ENCODE peak calls at places on chromosomes 1 and 21, in eight cellular contexts. B is lower lobe of right lung; A is CD8-positive, alpha-beta T cell; L is tibial nerve; U is psoas muscle; K is mesenchymal stem cell; R is tibial artery; O is fibroblast of lung. E is an unnamed sample.

GRCh38 chr1:23529146-23530088 is 1.6 kb downstream of the E2F2 start:
- DNase-seq in B (no peak), A (no peak), L (no peak), U (no peak), K (no peak), R (no peak), O (no peak), E (no peak)

GRCh38 chr1:42684139-42684538 is 1.9 kb downstream of the YBX1 start:
- DNase-seq in B (no peak), A (no peak), L (no peak), U (no peak), K (peak; percentile 36), R (no peak), O (peak; percentile 11), E (peak; percentile 22)

GRCh38 chr1:100188617-100189016 is 10.6 kb upstream of the LRRC39 start:
- DNase-seq in B (no peak), A (no peak), L (no peak), U (no peak), K (peak; percentile 31), R (no peak), O (peak; percentile 81), E (peak; percentile 85)

GRCh38 chr1:32780628-32781267 is 36.4 kb downstream of the YARS1 start:
- DNase-seq in B (no peak), A (no peak), L (no peak), U (no peak), K (no peak), R (no peak), O (no peak), E (no peak)

GRCh38 chr1:219159946-219160645 is 13.6 kb upstream of the LYPLAL1 start:
- DNase-seq in B (no peak), A (no peak), L (no peak), U (no peak), K (no peak), R (no peak), O (peak; percentile 20), E (no peak)

GRCh38 chr1:157450106-157450505 is 102.2 kb downstream of the FCRL5 start:
- DNase-seq in B (no peak), A (no peak), L (no peak), U (no peak), K (no peak), R (no peak), O (no peak), E (no peak)

GRCh38 chr1:21262282-21263051 is 27.8 kb downstream of the ECE1 start:
- DNase-seq in B (no peak), A (no peak), L (peak; percentile 78), U (peak; percentile 84), K (peak; percentile 99), R (peak; percentile 97), O (peak; percentile 96), E (peak; percentile 78)

GRCh38 chr1:87927391-87928073 is 598.9 kb downstream of the LMO4 start:
- DNase-seq in B (no peak), A (no peak), L (no peak), U (no peak), K (no peak), R (no peak), O (no peak), E (no peak)

GRCh38 chr1:100921110-100921706 is 25.3 kb downstream of the SLC30A7 start:
- DNase-seq in B (no peak), A (no peak), L (peak; percentile 61), U (no peak), K (peak; percentile 70), R (no peak), O (peak; percentile 79), E (peak; percentile 90)

GRCh38 chr1:218526198-218526580 is 181.1 kb downstream of the TGFB2 start:
- DNase-seq in B (no peak), A (no peak), L (no peak), U (no peak), K (no peak), R (no peak), O (no peak), E (no peak)

DNA sequence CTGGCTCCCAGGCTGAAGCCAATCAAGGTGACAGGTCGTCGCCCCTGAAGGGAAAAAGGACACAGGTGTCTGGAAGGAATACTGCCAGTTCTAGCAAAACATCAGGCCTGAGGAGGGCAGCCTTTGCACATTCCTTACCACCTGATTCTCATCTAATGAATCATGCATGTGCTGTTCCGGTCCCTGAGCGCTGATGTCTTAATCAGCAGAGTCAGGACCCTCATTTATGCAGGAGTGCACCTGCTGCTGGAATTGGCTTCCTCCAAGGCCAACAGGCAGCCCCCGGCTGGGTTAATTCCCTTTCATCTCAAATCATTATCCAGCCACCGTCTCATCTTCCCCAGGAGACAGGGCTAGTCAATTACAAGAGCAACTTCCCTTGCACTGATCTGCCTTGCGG is 62.3 kb downstream of the TMCO4 start:
- DNase-seq in B (no peak), A (no peak), L (no peak), U (no peak), K (no peak), R (no peak), O (no peak), E (peak; percentile 16)
- H3K4me3 ChIP-seq in B (no peak overlapping the region), A (no peak overlapping the region), L (no peak overlapping the region), U (no peak overlapping the region), K (no peak overlapping the region), R (no peak overlapping the region), O (no peak overlapping the region), E (no peak overlapping the region)

GRCh38 chr1:246709196-246709595 is 15.0 kb upstream of the SCCPDH start:
- DNase-seq in B (no peak), A (no peak), L (no peak), U (no peak), K (no peak), R (no peak), O (no peak), E (no peak)

GRCh38 chr1:246709845-246710244 is 14.4 kb upstream of the SCCPDH start:
- DNase-seq in B (no peak), A (no peak), L (no peak), U (no peak), K (no peak), R (no peak), O (no peak), E (no peak)

GRCh38 chr1:246708166-246708565 is 16.0 kb upstream of the SCCPDH start:
- DNase-seq in B (no peak), A (no peak), L (no peak), U (no peak), K (no peak), R (no peak), O (no peak), E (peak; percentile 25)

GRCh38 chr1:246711548-246712003 is 12.6 kb upstream of the SCCPDH start:
- DNase-seq in B (no peak), A (no peak), L (no peak), U (no peak), K (no peak), R (no peak), O (no peak), E (no peak)
- H3K9me3 ChIP-seq in B (no peaks in the 10 kb centered on the region), A (no peaks in the 10 kb centered on the region), L (no peaks in the 10 kb centered on the region), U (no peaks in the 10 kb centered on the region), K (no peaks in the 10 kb centered on the region), R (no peaks in the 10 kb centered on the region), O (no peaks in the 10 kb centered on the region), E (no peaks in the 10 kb centered on the region)

DNA sequence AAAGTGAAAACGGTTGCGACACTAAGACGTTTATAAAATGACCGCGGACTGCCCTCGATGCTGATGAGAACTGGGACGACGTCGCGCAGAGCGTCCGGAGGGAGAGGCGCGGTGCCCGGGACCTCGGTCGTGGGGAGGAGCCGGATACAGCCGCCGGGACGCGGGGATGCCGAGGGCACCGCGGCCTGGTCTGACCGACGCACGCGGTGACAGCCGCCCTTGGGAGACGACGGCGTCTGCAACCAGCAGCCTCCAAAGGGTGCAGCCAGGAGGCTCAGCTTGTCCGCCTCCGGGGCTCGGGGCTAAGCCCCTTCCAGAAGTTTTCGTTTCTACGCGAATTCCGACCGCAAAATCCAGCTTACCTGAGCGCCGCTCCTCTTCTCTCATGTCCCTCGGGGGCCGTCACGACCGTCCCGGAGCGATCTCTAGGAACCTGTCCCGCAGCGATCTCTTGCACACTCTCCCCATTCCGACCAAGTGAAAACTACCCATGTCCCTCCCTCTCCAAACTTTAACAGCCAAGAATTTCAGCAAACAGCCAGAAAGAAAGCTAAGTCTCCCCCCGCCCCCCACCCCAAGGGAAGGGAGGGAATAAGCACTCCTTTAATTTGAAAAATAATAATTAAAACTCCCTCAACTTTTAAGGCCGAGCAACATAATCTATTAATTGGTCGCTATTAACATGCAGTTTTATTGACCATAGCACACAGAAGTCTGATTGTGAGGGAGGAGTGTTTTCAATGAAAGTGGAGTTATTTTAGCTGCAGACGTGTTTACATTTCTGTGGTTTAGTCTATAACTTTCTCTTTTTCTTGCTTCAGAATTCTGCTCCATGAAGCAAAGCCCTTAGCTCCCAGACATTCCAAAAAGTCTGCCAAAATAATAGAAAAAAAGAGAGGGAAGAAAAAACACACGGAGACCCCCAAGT is 144.2 kb upstream of the ETS2 start:
- DNase-seq in B (peak; percentile 55), A (no peak), L (no peak), U (peak; percentile 18), K (peak; percentile 83), R (peak; percentile 80), O (peak; percentile 80), E (peak; percentile 85)
- H3K27me3 ChIP-seq in B (peaks cover 47% of the 10 kb centered on the region), A (peaks cover 9% of the 10 kb centered on the region), L (no peaks in the 10 kb centered on the region), U (peaks cover 13% of the 10 kb centered on the region), K (peaks cover 38% of the 10 kb centered on the region), R (no peaks in the 10 kb centered on the region), O (peaks cover 70% of the 10 kb centered on the region), E (peaks cover 27% of the 10 kb centered on the region)

GRCh38 chr1:17520041-17520440 is 19.5 kb upstream of the ARHGEF10L start:
- DNase-seq in B (peak; percentile 51), A (no peak), L (no peak), U (no peak), K (no peak), R (no peak), O (no peak), E (no peak)
- H3K4me3 ChIP-seq in B (no peak overlapping the region), A (no peak overlapping the region), L (no peak overlapping the region), U (no peak overlapping the region), K (no peak overlapping the region), R (no peak overlapping the region), O (no peak overlapping the region), E (no peak overlapping the region)

GRCh38 chr1:4684142-4684541 is 29.7 kb downstream of the AJAP1 start:
- DNase-seq in B (no peak), A (no peak), L (no peak), U (no peak), K (no peak), R (no peak), O (no peak), E (no peak)
- H3K9me3 ChIP-seq in B (peaks cover 7% of the 10 kb centered on the region), A (no peaks in the 10 kb centered on the region), L (no peaks in the 10 kb centered on the region), U (no peaks in the 10 kb centered on the region), K (no peaks in the 10 kb centered on the region), R (peaks cover 8% of the 10 kb centered on the region), O (no peaks in the 10 kb centered on the region), E (peaks cover 9% of the 10 kb centered on the region)